ENCODE peak calls at places on chromosomes 11 and 22, in five cellular contexts. S is K562, B is ovary, U is breast epithelium, O is kidney epithelial cell. R is an unnamed sample.

GRCh38 chr11:93458286-93458685 is 84.9 kb downstream of the SMCO4 start:
- DNase-seq in O (no peak), U (no peak), S (no peak), B (no peak), R (no peak)

GRCh38 chr11:65113839-65114238 is 2.2 kb downstream of the TM7SF2 start:
- DNase-seq in S (no peak), O (no peak), U (no peak), B (no peak), R (no peak)

GRCh38 chr11:47185305-47186075 is 744 bp downstream of the PACSIN3 start:
- DNase-seq in O (no peak), U (peak), S (no peak), B (peak), R (no peak)

GRCh38 chr11:503179-503981 is 3.7 kb downstream of the RNH1 start:
- DNase-seq in B (no peak), O (no peak), U (no peak), S (peak), R (no peak)

GRCh38 chr11:34721646-34722045 is 100.8 kb downstream of the EHF start:
- DNase-seq in U (no peak), O (no peak), B (no peak), S (no peak), R (no peak)

GRCh38 chr11:19946681-19947080 is 213.6 kb downstream of the DBX1 start:
- DNase-seq in S (no peak), B (no peak), U (no peak), O (no peak), R (no peak)

GRCh38 chr11:75301602-75302345 is 49.7 kb downstream of the ARRB1 start:
- DNase-seq in U (no peak), S (no peak), O (no peak), B (no peak), R (no peak)

GRCh38 chr11:72932132-72932570 is 117.9 kb downstream of the ATG16L2 start:
- DNase-seq in O (no peak), B (no peak), S (no peak), U (no peak), R (no peak)

GRCh38 chr22:39437836-39438704 is 18.7 kb upstream of the MGAT3 start:
- DNase-seq in U (no peak), B (no peak), S (no peak), O (no peak), R (no peak)

GRCh38 chr22:30221121-30221992 is 25.2 kb downstream of the LIF start:
- DNase-seq in B (no peak), S (no peak), U (no peak), O (no peak), R (no peak)

GRCh38 chr22:21835378-21835777 is 32.1 kb downstream of the MAPK1 start:
- DNase-seq in B (no peak), U (no peak), S (no peak), O (no peak), R (no peak)

GRCh38 chr22:40218723-40219294 is 41.1 kb downstream of the TNRC6B start:
- DNase-seq in S (no peak), U (no peak), O (no peak), B (no peak), R (no peak)

GRCh38 chr11:70432065-70432464 is 33.7 kb downstream of the CTTN start:
- DNase-seq in B (no peak), U (peak), O (no peak), S (no peak), R (no peak)

DNA sequence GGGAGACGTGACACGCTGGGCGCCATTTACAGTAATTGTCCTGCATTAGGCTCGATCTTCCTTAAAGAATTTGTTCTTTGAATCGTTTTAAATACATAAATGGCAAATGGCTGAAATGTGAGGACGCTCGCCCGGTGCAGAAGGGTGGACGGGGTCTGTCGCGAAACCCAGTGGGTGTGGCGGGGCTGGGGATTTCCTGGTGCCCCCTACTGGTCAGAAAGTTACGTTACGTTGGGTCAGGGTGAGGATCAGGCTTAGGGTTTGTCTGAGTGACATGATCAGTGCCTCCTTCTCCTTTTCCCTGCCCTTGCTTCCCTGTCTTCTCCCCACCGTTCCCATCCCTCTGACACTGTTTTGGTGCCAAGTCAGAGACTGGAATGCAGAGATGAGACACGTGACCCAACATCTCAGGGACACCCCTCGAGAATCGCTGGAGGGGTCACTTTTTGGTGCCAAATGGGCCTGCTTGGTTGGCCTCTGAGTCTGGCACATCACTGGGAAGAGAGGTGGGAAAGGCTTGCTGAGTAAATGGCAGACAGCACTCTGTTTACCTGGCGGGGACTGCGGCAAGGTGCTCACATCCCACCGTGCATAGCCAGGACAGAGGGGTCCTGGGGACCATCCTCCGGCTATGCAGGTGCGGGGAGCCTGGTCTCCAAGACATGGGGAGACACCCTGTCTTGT is 1107.6 kb downstream of the BRD1 start:
- DNase-seq in S (peak), B (no peak), U (no peak), O (no peak), R (no peak)
- TF ChIP-seq CTCF in S (peak), B (no peak), U (no peak), O (no peak), R (no peak)

DNA sequence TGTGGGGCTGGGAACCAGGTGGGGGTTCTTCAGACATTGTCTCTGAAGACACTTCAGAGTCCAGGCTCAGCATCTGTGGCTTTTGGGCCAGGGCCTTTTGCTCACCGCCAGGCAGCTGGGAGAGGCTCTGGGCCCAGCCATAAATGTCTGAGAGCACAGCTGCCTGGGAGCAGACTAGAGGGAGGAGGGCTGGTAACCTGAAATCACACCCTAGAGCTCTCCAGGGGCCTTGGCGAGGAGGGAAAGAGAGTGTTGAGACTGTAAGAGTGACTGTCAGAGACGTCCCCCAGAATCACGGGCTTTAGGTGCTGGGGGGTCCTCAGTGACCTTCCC is 4.1 kb downstream of the TRABD start:
- DNase-seq in B (no peak), O (no peak), U (no peak), S (no peak), R (no peak)
- H3K4me3 ChIP-seq in B (no peak), O (no peak), U (peak), S (peak), R (peak)

GRCh38 chr22:42114721-42115120 is 15.9 kb downstream of the CYP2D6 start:
- DNase-seq in S (no peak), B (no peak), O (no peak), U (no peak), R (no peak)
- TF ChIP-seq CTCF in S (peak), B (no peak), O (no peak), U (no peak), R (no peak)

GRCh38 chr11:35974878-35975578 is 31.2 kb downstream of the LDLRAD3 start:
- DNase-seq in U (no peak), S (no peak), B (no peak), O (no peak), R (no peak)
- H3K4me3 ChIP-seq in U (no peak), S (no peak), B (no peak), O (no peak), R (no peak)

R was measured in thoracic aorta.